ENCODE peak calls at places on chromosomes 16 and 17, in nine cellular contexts. J is GM23338, Y is SK-N-SH, R is A549, V is K562, Z is Panc1, D is HL-60, A is GM12878, B is HepG2. K is an unnamed sample.

GRCh38 chr16:82396509-82396908 is 226.5 kb upstream of the MPHOSPH6 start:
- DNase-seq in J (no peak), Y (no peak), R (no peak), V (no peak), Z (no peak), D (no peak), A (no peak), B (no peak), K (no peak)

GRCh38 chr17:337866-338265 is 14.7 kb downstream of the RPH3AL start:
- DNase-seq in J (no peak), Y (no peak), R (no peak), V (no peak), Z (no peak), D (no peak), A (peak; percentile 28), B (no peak), K (no peak)

GRCh38 chr17:50056217-50056960 is 479 bp downstream of the ITGA3 start:
- DNase-seq in J (peak; percentile 92), Y (peak; percentile 89), R (peak; percentile 82), V (peak; percentile 54), Z (no peak), D (no peak), A (no peak), B (peak; percentile 45), K (no peak)

GRCh38 chr17:75876190-75876937 is 2.0 kb downstream of the TRIM47 start:
- DNase-seq in J (peak; percentile 80), Y (peak; percentile 72), R (peak; percentile 74), V (no peak), Z (no peak), D (no peak), A (no peak), B (peak; percentile 97), K (peak; percentile 84)

GRCh38 chr17:81840826-81841778 is 6.3 kb upstream of the PPP1R27 start:
- DNase-seq in J (peak; percentile 37), Y (no peak), R (no peak), V (no peak), Z (no peak), D (peak; percentile 87), A (no peak), B (no peak), K (no peak)

GRCh38 chr16:67992661-67993206 is 6.5 kb downstream of the DPEP2 start:
- DNase-seq in J (peak; percentile 24), Y (no peak), R (no peak), V (no peak), Z (no peak), D (no peak), A (no peak), B (no peak), K (no peak)

GRCh38 chr16:86858501-86858900 is 280.2 kb downstream of the FOXL1 start:
- DNase-seq in J (no peak), Y (no peak), R (no peak), V (no peak), Z (no peak), D (no peak), A (no peak), B (peak; percentile 61), K (no peak)

GRCh38 chr17:47218896-47219430 is 9.8 kb downstream of the MYL4 start:
- DNase-seq in J (no peak), Y (peak; percentile 42), R (no peak), V (peak; percentile 94), Z (no peak), D (no peak), A (no peak), B (no peak), K (no peak)

GRCh38 chr16:23148166-23148512 is 1.1 kb downstream of the USP31 start:
- DNase-seq in J (no peak), Y (no peak), R (peak; percentile 35), V (no peak), Z (no peak), D (no peak), A (no peak), B (no peak), K (no peak)

GRCh38 chr17:73902416-73903181 is 258.4 kb upstream of the SDK2 start:
- DNase-seq in J (peak; percentile 78), Y (no peak), R (no peak), V (no peak), Z (no peak), D (no peak), A (no peak), B (no peak), K (no peak)

DNA sequence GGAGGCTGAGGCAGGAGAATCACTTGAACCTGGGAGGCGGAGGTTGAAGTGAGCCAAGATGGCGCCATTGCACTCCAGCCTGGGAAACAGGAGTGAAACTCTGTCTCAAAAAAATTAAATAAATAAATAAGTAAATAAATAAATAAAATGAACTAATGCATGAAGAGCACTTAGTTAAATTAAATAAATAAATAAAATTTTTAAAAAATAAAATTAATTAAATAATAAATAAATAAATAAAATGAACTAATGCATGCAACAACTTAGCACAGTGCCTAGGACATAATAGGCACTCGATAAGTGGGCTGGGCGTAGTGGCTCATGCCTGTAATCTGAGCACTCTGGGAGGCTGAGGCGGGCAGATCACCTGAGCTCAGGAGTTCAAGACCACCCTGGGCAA is 15.6 kb upstream of the CEP20 start:
- DNase-seq in J (no peak), Y (no peak), R (no peak), V (no peak), Z (no peak), D (no peak), A (no peak), B (no peak), K (no peak)
- TF ChIP-seq REST in J (no peak), Y (no peak), R (no peak), V (no peak), Z (no peak), D (no peak), A (no peak), B (no peak), K (no peak)

GRCh38 chr16:8935989-8936388 is 27.7 kb downstream of the USP7 start:
- DNase-seq in J (peak; percentile 77), Y (peak; percentile 39), R (peak; percentile 33), V (peak; percentile 37), Z (no peak), D (no peak), A (no peak), B (peak; percentile 58), K (no peak)
- TF ChIP-seq REST in J (no peak), Y (no peak), R (no peak), V (no peak), Z (no peak), D (no peak), A (no peak), B (no peak), K (no peak)

GRCh38 chr17:77959216-77959925 is 868 bp downstream of the TNRC6C start:
- DNase-seq in J (peak; percentile 44), Y (peak; percentile 73), R (no peak), V (peak; percentile 65), Z (no peak), D (no peak), A (no peak), B (no peak), K (no peak)
- TF ChIP-seq REST in J (no peak), Y (no peak), R (no peak), V (no peak), Z (no peak), D (no peak), A (no peak), B (no peak), K (no peak)

GRCh38 chr16:71777329-71777728 is 31.3 kb downstream of the AP1G1 start:
- DNase-seq in J (no peak), Y (no peak), R (no peak), V (no peak), Z (no peak), D (no peak), A (no peak), B (no peak), K (no peak)

GRCh38 chr16:71778780-71779179 is 29.9 kb downstream of the AP1G1 start:
- DNase-seq in J (no peak), Y (no peak), R (no peak), V (no peak), Z (no peak), D (no peak), A (no peak), B (no peak), K (no peak)

GRCh38 chr16:71784093-71784492 is 24.5 kb downstream of the AP1G1 start:
- DNase-seq in J (no peak), Y (no peak), R (no peak), V (no peak), Z (no peak), D (no peak), A (no peak), B (no peak), K (no peak)

GRCh38 chr16:71781741-71782140 is 26.9 kb downstream of the AP1G1 start:
- DNase-seq in J (no peak), Y (no peak), R (no peak), V (no peak), Z (no peak), D (no peak), A (no peak), B (peak; percentile 21), K (no peak)

DNA sequence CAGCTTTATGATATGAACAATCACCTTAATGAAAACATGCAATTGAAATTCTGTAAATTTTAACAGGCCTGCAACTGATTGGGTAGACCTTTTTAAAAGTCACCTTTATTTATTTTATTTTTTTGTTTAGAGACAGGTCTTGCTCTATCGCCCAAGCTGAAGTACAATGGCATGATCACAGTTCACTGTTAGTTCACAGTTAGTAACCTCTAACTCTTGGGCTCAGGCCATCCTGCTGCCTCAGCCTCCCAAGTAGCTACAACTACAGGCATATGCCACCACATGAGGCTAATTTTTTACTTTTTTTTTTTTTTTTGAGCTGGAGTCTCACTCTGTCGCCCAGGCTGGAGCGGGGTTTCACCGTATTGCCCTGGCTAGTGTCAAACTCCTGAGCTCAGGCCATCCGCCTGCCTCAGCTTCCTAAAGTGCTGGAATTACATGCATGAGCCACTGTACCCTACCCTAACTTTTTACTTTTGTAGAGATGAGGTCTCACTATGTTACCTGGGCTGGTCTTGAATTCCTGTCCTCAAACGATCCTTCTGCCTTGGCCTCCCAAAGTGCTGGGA is 28.0 kb downstream of the AP1G1 start:
- DNase-seq in J (no peak), Y (no peak), R (no peak), V (no peak), Z (no peak), D (no peak), A (no peak), B (no peak), K (no peak)
- TF ChIP-seq REST in J (no peak), Y (no peak), R (no peak), V (no peak), Z (no peak), D (no peak), A (no peak), B (no peak), K (no peak)

DNA sequence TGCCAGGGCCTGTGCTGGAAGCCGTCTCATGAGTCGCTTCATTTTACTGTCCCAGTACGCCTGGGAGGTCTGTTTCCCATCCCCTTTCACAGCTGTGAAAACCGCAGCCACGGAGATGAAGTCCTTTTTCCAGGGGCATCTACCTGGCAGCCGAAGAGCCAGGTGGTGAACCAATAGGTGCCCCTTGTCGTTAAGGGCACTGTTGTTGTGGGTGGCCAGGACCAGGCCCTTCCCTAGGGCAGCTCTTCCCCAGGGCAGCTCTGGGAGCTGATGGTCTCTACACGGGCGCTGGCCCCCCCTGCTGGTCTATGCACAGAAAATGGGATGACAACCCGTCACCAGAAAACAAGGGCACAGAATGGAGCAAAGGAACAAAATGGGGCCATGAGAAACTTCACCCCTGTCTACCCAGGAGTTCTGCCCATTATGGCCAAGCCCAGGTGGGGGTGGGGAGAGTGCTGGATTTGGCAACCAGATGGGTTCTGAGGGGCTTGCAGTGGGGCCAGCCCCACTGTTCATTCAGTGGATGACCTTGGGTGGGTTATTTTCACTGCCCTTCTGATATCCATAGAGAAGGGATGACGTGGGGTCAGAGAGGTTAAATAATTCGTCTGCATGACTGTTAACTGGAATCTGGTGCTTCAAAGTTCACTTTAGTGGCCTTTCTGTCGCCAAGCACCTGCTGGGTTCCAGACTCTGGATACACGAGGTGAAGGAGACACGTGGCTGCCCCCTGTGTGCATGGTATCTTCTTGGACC is 11.5 kb downstream of the RMI2 start:
- DNase-seq in J (peak; percentile 91), Y (peak; percentile 71), R (peak; percentile 58), V (peak; percentile 82), Z (no peak), D (no peak), A (no peak), B (peak; percentile 81), K (no peak)
- TF ChIP-seq REST in J (no peak), Y (no peak), R (no peak), V (no peak), Z (no peak), D (no peak), A (no peak), B (no peak), K (no peak)

K was measured in HCT116.